ENCODE peak calls at places on chromosome 20, in seven cellular contexts. H is GM12878, T is K562, N is HCT116, K is H1, A is HepG2, V is SK-N-SH. M is an unnamed sample.

GRCh38 chr20:36120991-36121390 is 33.5 kb upstream of the EPB41L1 start:
- DNase-seq in T (no peak), A (no peak), N (no peak), K (no peak), H (no peak), V (no peak), M (no peak)

GRCh38 chr20:49395183-49395582 is 87.3 kb downstream of the KCNB1 start:
- DNase-seq in T (no peak), H (no peak), N (no peak), K (no peak), A (no peak), V (no peak), M (no peak)

GRCh38 chr20:22005535-22005934 is 300.1 kb downstream of the PAX1 start:
- DNase-seq in V (no peak), K (no peak), A (no peak), N (no peak), T (no peak), H (no peak), M (no peak)

GRCh38 chr20:52410182-52410647 is 218.6 kb upstream of the ZFP64 start:
- DNase-seq in K (no peak), H (no peak), N (no peak), T (peak), A (no peak), V (peak), M (no peak)

GRCh38 chr20:31967830-31968249 is at the start of gene XKR7:
- DNase-seq in N (no peak), H (no peak), V (peak), K (peak), T (peak), A (no peak), M (peak)

GRCh38 chr20:47334022-47334551 is 22.4 kb downstream of the ZMYND8 start:
- DNase-seq in A (peak), V (no peak), N (no peak), T (no peak), H (no peak), K (no peak), M (peak)

GRCh38 chr20:7497985-7498384 is 442.3 kb downstream of the HAO1 start:
- DNase-seq in K (no peak), A (no peak), N (no peak), H (no peak), V (no peak), T (no peak), M (no peak)

GRCh38 chr20:2602046-2602735 is 50.2 kb upstream of the NOP56 start:
- DNase-seq in N (no peak), H (no peak), K (no peak), V (no peak), A (no peak), T (no peak), M (no peak)

GRCh38 chr20:41058007-41058673 is 29.5 kb downstream of the TOP1 start:
- DNase-seq in A (peak), V (peak), T (peak), K (no peak), N (peak), H (no peak), M (no peak)

GRCh38 chr20:22819134-22819533 is 216.0 kb upstream of the SSTR4 start:
- DNase-seq in H (no peak), V (no peak), T (no peak), A (no peak), N (no peak), K (no peak), M (no peak)

GRCh38 chr20:43066061-43066575 is 123.6 kb downstream of the PTPRT start:
- DNase-seq in V (no peak), H (no peak), A (no peak), T (no peak), K (no peak), N (no peak), M (no peak)

GRCh38 chr20:53883098-53883762 is 187.2 kb downstream of the BCAS1 start:
- DNase-seq in N (no peak), A (no peak), T (no peak), V (no peak), H (no peak), K (no peak), M (no peak)

GRCh38 chr20:46200582-46201570 is 82.8 kb downstream of the CD40 start:
- DNase-seq in N (no peak), T (peak), H (no peak), V (no peak), A (no peak), K (no peak), M (no peak)

GRCh38 chr20:54208492-54209044 is 681 bp downstream of the PFDN4 start:
- DNase-seq in A (peak), V (peak), H (no peak), K (no peak), N (no peak), T (peak), M (no peak)

GRCh38 chr20:50281831-50282591 is 91.4 kb downstream of the CEBPB start:
- DNase-seq in T (peak), V (no peak), A (peak), H (no peak), N (no peak), K (peak), M (no peak)

GRCh38 chr20:4949833-4950178 is 51.5 kb downstream of the SLC23A2 start:
- DNase-seq in K (no peak), N (no peak), T (no peak), A (peak), V (peak), H (no peak), M (peak)

GRCh38 chr20:50762045-50762422 is 30.7 kb downstream of the PARD6B start:
- DNase-seq in V (no peak), A (no peak), H (no peak), T (peak), K (no peak), N (no peak), M (no peak)

DNA sequence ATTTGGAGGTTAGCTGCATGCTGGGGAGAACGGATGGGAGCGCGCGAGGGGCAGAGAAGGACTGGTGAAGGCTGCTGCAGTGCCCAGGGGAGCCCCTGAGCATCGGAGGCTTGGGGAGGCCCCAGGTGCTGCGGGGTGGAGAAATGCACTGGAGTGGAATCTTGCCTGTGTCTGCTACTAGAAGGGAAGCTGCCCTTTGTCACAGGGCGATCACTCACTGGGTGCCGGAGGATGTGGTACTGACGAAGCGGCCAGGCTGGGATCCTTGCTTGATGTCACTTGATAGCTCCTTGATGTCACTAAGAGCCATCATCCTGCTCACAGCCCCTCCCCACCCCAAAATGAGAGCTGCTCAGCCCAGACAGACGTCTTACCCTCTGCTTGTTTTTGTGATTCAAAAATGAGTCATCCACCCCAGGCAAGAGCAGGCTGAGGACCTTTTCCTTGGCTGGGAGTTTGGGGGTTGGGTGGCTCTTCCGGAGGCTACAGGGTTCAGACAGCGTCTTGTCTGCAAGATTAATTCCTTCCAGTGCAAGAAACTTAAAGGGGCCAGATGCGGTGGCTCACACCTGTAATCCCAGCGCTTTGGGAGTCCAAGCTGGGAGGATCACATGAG is 62.6 kb upstream of the PMEPA1 start:
- DNase-seq in T (peak), A (no peak), H (no peak), N (no peak), K (no peak), V (no peak), M (peak)
- TF ChIP-seq JUND in T (no peak), A (no peak), H (no peak), N (peak), K (peak), V (peak), M (no peak)

DNA sequence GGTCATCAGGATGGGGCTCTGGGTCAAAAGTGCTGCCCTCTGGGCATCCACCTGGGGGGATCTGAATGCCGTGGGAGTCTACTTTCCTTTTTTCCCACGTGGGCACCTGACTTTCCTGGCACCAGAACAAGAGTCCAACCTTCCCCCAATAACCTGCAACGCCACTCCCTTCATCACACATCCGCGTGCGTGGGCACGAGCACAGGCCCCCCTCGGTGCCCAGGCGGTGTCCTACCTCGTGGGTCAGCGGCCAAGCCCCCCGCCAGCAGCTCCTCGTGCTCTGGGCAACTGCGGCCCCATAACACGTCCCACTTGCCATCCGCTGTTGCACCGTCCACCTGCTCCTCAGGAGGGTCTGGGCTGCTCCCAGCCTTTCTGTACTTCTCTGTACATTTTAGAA is 87.0 kb downstream of the YTHDF1 start:
- DNase-seq in V (no peak), K (no peak), H (no peak), N (no peak), T (no peak), A (no peak), M (no peak)
- TF ChIP-seq JUND in V (no peak), K (no peak), H (no peak), N (no peak), T (no peak), A (no peak), M (no peak)

DNA sequence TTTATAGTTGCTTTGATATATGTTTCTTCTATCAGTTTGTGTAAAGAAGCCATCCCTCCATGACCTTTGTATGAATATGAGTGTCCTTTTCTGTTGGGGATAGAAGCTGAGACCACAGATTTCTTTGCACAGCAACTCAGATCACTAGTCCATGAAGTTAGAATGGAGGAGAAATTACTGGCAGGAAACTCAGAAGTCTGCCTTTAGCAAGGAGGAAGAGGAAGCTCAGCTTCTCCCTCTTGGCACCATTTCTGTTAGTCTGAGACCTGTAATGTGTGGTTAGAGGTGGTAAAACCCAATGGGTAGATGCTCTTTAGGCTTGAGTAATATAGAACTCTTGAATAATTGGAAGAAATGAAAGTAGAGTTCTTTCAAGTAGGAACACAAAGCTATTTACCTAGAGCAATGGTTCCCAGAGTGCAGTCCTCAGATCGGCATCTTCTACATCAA is 995.3 kb upstream of the FLRT3 start:
- DNase-seq in N (no peak), T (no peak), A (no peak), H (peak), K (no peak), V (no peak), M (no peak)
- TF ChIP-seq JUND in N (no peak), T (no peak), A (no peak), H (no peak), K (no peak), V (no peak), M (no peak)

DNA sequence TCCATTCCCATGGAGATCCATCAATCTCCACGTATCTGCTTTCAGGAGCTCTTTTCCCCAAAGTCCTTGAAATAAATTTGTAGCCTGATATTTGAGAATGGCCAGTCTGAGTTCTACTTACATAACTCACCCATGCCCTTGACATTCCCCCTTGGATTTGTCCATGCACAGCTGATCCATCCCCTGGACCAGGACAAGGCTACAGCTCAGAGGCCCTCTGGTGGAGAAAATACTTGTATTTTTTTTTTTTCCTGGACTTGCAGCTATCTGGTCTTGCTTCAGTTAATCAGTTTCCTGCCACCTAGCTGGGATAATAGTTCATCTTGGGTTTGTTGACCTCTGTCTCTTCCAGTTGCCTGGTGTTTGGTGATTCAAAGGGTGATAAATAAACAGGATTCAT is 467.6 kb downstream of the DHX35 start:
- DNase-seq in T (no peak), K (no peak), N (no peak), A (peak), H (no peak), V (peak), M (peak)
- TF ChIP-seq JUND in T (no peak), K (no peak), N (no peak), A (no peak), H (no peak), V (no peak), M (no peak)

GRCh38 chr20:9140172-9140760 is 71.4 kb downstream of the PLCB4 start:
- DNase-seq in A (no peak), T (peak), K (no peak), V (no peak), N (no peak), H (no peak), M (no peak)
- TF ChIP-seq JUND in A (no peak), T (no peak), K (no peak), V (no peak), N (no peak), H (no peak), M (no peak)

GRCh38 chr20:19335916-19336315 is 123.5 kb downstream of the SLC24A3 start:
- DNase-seq in V (no peak), K (no peak), A (no peak), H (no peak), T (no peak), N (no peak), M (no peak)
- TF ChIP-seq JUND in V (no peak), K (no peak), A (no peak), H (no peak), T (no peak), N (no peak), M (no peak)

DNA sequence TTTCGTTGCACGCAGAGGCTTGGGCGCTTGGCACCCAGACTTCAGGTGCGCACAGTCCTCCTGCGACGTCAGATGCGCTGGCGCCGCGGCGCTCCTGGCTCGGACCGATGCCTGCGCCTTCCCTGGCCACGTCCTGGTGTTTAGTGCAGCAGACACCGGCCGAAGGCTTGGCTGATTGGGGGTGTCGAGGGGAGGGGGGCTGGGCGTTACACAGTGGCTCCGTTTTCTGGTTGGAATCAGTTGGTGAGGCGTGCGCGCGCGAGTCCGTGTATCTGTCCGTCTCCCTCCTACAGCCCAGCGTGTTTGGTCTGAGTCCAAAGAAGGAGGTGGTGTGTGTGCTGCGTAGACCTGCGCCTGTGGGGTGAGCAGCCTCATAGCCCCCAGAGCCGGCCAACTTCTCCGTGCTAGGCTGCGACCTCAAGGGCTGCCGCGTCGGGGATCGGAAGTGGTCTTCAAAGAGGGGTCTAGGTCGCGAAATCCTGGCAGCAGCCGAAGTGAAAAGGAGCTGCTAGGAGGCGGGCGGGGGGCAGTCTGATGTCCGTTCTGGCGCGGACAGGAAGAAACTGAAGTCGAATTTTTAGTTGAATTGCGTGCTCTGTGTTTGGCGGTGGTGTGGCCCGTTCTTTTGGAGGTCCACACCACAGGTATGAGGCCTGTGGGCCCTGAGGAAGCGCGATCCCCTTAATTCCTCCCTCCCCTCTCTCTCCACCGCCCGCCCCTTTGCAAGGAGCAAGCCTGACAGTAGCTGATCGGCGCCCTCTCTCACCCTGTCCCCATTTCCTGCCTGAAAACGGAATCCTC is 1.6 kb downstream of the SYNDIG1 start:
- DNase-seq in A (no peak), K (peak), V (no peak), N (no peak), H (no peak), T (no peak), M (no peak)
- TF ChIP-seq JUND in A (no peak), K (no peak), V (no peak), N (no peak), H (no peak), T (no peak), M (no peak)

M was measured in T47D.